ENCODE peak calls at places on chromosomes 11 and 22, in seven cellular contexts. T, B, D, O, X, L and Z are unnamed samples.

GRCh38 chr11:13850256-13851010 is 112.1 kb upstream of the SPON1 start:
- DNase-seq in T (no peak), B (no peak), D (no peak), O (no peak), X (no peak), L (no peak), Z (no peak)

GRCh38 chr22:44353063-44353440 is 40.3 kb upstream of the SHISAL1 start:
- DNase-seq in T (no peak), B (no peak), D (no peak), O (no peak), X (no peak), L (no peak), Z (no peak)

GRCh38 chr22:42811510-42811909 is 45.6 kb downstream of the ARFGAP3 start:
- DNase-seq in T (no peak), B (no peak), D (no peak), O (no peak), X (no peak), L (no peak), Z (no peak)

GRCh38 chr11:4464216-4465159 is 15.4 kb downstream of the OR52K2 start:
- DNase-seq in T (no peak), B (no peak), D (no peak), O (no peak), X (no peak), L (no peak), Z (no peak)

GRCh38 chr11:129640671-129641070 is 175.0 kb upstream of the TMEM45B start:
- DNase-seq in T (no peak), B (no peak), D (no peak), O (no peak), X (no peak), L (no peak), Z (no peak)

GRCh38 chr22:23750744-23751440 is at the start of gene ZNF70:
- DNase-seq in T (no peak), B (peak; percentile 95), D (peak; percentile 30), O (peak; percentile 96), X (peak; percentile 85), L (peak; percentile 73), Z (peak; percentile 85)

GRCh38 chr22:26648761-26649363 is 8.5 kb upstream of the MIAT start:
- DNase-seq in T (no peak), B (no peak), D (no peak), O (no peak), X (no peak), L (no peak), Z (no peak)

GRCh38 chr22:42805998-42806481 is 51.0 kb downstream of the ARFGAP3 start:
- DNase-seq in T (no peak), B (peak; percentile 25), D (no peak), O (no peak), X (no peak), L (no peak), Z (peak; percentile 66)

GRCh38 chr22:46220921-46221320 is 29.2 kb downstream of the CDPF1 start:
- DNase-seq in T (peak; percentile 3), B (no peak), D (no peak), O (no peak), X (no peak), L (no peak), Z (no peak)

GRCh38 chr22:22372063-22372462 is 127.5 kb downstream of the VPREB1 start:
- DNase-seq in T (no peak), B (no peak), D (no peak), O (no peak), X (no peak), L (no peak), Z (no peak)

GRCh38 chr11:76885390-76886097 is 24.8 kb downstream of the ACER3 start:
- DNase-seq in T (no peak), B (no peak), D (no peak), O (no peak), X (peak; percentile 77), L (no peak), Z (no peak)

GRCh38 chr11:68583047-68583446 is 101.3 kb upstream of the GAL start:
- DNase-seq in T (no peak), B (no peak), D (peak; percentile 11), O (no peak), X (peak; percentile 21), L (no peak), Z (no peak)

GRCh38 chr22:30396871-30397655 is at the start of gene SEC14L2:
- DNase-seq in T (no peak), B (peak; percentile 79), D (no peak), O (peak; percentile 75), X (peak; percentile 58), L (no peak), Z (peak; percentile 82)

GRCh38 chr11:46075168-46075567 is 46.1 kb downstream of the PHF21A start:
- DNase-seq in T (no peak), B (no peak), D (peak; percentile 54), O (no peak), X (peak; percentile 65), L (no peak), Z (no peak)

GRCh38 chr11:134950692-134951304 is 538.8 kb upstream of the B3GAT1 start:
- DNase-seq in T (no peak), B (no peak), D (no peak), O (no peak), X (peak; percentile 32), L (no peak), Z (no peak)

GRCh38 chr11:61980783-61981541 is 13.5 kb upstream of the FTH1 start:
- DNase-seq in T (no peak), B (no peak), D (no peak), O (no peak), X (no peak), L (no peak), Z (no peak)

DNA sequence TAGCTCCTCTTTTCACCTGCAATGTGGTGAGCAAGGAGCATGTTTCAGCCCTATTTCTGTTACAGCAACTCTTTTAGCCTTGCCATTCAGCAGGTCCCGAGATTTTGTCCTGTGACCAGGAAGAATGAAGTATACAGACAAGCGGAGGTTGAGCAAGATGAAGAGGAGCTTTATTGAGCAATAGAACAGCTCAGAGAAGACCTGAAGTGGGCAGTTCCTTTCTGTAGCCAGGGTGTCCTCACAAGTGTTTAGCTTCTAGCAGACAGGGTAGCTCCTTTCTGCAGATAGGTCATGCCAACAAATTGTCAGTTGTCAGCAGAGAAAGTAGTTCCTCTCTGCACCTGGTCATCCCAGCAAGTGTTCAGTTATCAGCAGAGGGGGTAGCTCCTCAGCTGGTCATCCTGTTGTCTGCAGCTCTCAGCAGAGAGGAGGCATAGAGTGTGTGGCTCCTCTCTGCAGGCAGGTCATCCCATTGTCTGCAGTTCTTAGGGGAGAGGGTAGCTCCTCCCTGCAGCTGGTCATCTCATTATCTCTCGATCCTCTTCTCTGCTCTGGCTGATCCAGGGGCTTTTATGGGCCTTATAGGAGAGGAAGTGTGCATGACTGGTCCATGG is 5.4 kb upstream of the OR56A4 start:
- DNase-seq in T (no peak), B (no peak), D (no peak), O (no peak), X (no peak), L (peak; percentile 49), Z (no peak)
- H3K4me3 ChIP-seq in T (no peak overlapping the region), B (no peak overlapping the region), D (no peak overlapping the region), O (no peak overlapping the region), X (no peak overlapping the region), L (no peak overlapping the region), Z (no peak overlapping the region)

GRCh38 chr11:74612877-74613276 is 20.5 kb downstream of the POLD3 start:
- DNase-seq in T (no peak), B (no peak), D (peak; percentile 3), O (no peak), X (no peak), L (no peak), Z (no peak)

GRCh38 chr11:74615988-74616387 is 23.6 kb downstream of the POLD3 start:
- DNase-seq in T (no peak), B (no peak), D (no peak), O (no peak), X (no peak), L (no peak), Z (no peak)

GRCh38 chr11:74615311-74615710 is 22.9 kb downstream of the POLD3 start:
- DNase-seq in T (no peak), B (no peak), D (no peak), O (no peak), X (no peak), L (no peak), Z (no peak)

DNA sequence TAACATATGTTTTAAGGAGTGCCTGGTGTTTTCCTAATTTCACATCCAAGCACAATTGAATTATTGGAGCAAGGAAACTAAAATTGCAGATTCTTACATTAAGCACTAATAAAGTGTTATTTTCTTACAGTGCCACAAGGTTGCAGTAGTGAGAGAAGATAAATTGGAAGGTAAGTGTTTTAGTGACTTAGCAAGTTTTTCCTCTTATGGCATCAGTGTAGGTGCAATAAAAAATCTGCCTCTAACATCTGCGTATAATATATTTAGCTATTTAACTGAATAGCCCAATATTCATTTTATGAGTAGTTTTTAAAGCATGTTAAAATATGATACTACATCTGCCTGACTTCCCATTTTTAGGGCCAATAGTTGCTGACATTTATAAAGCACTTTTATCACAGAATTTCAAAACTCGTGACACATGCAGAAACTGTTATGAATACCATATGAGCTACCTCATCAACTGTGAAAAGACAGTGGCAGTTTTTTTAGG is 19.0 kb downstream of the POLD3 start:
- DNase-seq in T (no peak), B (no peak), D (peak; percentile 54), O (no peak), X (peak; percentile 68), L (no peak), Z (no peak)
- TF ChIP-seq CTCF in T (peak; percentile 38), B (no peak), D (peak; percentile 58), O (peak; percentile 62), X (peak; percentile 76), L (peak; percentile 4), Z (peak; percentile 23)

DNA sequence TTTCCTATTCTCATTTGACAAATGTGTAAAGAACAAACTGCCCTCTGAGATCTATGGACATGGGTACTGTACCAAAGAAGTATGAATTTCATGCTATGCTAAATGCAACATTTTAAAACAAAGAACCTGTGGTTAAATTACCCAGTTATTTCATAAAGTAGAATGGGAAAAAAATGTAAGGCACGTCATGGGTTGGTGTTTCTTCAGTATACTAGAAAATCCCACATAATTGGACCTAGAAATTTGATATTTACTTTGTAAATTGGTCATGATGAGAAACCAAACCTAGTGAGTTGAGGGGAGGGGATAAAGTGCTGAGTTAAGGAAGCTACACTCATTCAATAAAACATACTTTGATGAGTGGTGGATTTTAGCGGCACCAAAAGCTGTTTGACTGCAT is 104.1 kb downstream of the ALX4 start:
- DNase-seq in T (no peak), B (no peak), D (no peak), O (no peak), X (no peak), L (no peak), Z (no peak)
- H3K27ac ChIP-seq in T (no peak overlapping the region), B (no peak overlapping the region), D (no peak overlapping the region), O (no peak overlapping the region), X (no peak overlapping the region), L (no peak overlapping the region), Z (no peak overlapping the region)

DNA sequence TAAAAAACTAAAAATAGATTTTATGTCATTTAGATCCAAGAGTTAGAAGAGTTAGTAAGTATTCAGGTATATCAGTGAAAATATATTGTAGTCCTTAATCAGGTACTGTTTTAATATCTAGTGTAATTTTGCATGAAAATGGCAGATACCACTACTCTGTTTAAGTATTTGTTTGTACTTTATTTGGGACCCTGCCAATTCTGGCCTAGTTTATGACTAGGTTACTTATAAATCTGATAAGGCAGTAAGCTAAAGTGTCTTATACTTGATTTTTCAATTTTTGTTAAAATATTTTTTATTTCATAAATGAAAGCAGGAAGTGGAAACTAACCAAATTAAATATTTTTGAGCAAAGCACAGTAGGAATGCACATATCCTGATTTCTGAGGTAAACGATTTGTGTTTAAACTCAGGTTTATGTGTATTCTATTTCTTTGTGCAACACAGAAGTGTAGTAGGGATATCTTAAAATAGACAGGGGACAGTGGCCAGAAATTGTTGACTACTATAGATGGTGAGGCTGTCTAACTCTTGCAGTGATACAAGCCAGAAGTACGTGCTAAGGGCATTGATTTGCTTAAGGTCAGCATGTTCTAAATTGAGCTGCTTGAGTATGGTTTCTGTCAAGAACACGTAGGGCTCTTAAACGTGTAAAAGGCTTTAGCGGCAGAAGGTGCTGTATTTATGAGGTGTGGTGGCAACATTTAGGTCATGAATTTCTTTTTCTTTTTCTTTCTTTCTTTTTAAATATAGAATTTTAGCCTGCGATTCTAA is 34.0 kb downstream of the HIPK3 start:
- DNase-seq in T (peak; percentile 64), B (no peak), D (no peak), O (no peak), X (peak; percentile 28), L (no peak), Z (no peak)
- H3K4me3 ChIP-seq in T (no peak overlapping the region), B (no peak overlapping the region), D (no peak overlapping the region), O (no peak overlapping the region), X (no peak overlapping the region), L (no peak overlapping the region), Z (peak overlapping the region; percentile 49)